ENCODE peak calls at places on chromosomes 1 and 21, in four cellular contexts. Y is K562, N is GM12878, D is SK-N-SH. C is an unnamed sample.

GRCh38 chr1:93599479-93599878 is 82.2 kb downstream of the BCAR3 start:
- DNase-seq in D (no peak), N (no peak), Y (no peak), C (no peak)

GRCh38 chr1:44464361-44464760 is 59.3 kb downstream of the RNF220 start:
- DNase-seq in Y (no peak), D (no peak), N (no peak), C (no peak)

GRCh38 chr1:8025061-8025670 is 943 bp downstream of the ERRFI1 start:
- DNase-seq in N (no peak), D (no peak), Y (no peak), C (no peak)

GRCh38 chr1:172745014-172745413 is 86.1 kb downstream of the FASLG start:
- DNase-seq in D (peak), N (peak), Y (peak), C (peak)

GRCh38 chr1:46487818-46488218 is 1.8 kb upstream of the DMBX1 start:
- DNase-seq in Y (peak), N (no peak), D (no peak), C (no peak)

GRCh38 chr21:40967771-40968170 is 120.8 kb upstream of the DSCAM start:
- DNase-seq in Y (no peak), D (no peak), N (no peak), C (no peak)

GRCh38 chr1:86231076-86231475 is 74.5 kb upstream of the COL24A1 start:
- DNase-seq in Y (no peak), D (no peak), N (no peak), C (no peak)

GRCh38 chr1:51328279-51328678 is 2.1 kb downstream of the TTC39A start:
- DNase-seq in N (no peak), Y (no peak), D (no peak), C (no peak)

DNA sequence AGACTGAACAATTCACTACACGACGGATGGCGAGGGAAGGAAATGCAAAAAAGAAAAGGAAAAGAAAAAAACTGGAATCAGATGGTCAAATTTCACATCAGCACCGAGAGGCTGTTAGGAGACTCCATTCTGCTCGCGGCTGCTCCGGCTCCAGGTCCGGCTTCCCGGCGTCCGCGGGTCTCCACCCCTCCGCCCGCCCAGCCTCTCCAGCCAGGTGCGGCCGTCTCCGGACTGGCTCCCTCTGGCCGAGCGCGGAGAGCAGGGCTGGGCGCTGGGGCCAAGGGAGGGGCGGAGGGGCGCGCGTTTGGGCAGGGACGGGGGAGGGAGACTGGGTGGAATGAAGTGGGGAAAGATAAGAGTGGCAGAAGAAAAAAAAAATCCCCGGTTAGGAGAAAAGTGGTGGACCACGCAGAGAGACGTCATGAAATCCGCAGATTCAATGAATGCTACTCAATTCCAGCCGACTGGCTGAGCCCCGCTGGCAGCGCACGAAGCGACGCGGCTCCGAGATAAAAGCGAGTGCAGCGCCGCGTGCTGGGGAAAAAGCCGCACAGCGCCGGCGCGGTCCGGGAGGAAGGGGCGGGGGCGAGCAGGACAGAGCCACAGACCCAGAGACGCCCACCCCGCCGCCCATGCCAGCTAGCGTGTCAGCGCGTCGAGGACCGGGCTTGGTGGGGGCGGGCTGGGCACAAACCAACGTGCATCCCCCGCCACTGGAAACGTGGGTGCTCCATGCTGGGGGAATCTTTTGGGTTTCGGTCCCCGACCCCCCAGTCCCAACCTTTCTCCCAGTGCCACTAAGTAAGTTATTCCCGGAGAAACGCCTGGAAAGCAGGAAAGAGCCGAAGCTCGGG is at the start of gene KCNJ6:
- DNase-seq in N (no peak), Y (peak), D (peak), C (no peak)
- H3K4me3 ChIP-seq in N (no peak), Y (no peak), D (peak), C (no peak)

DNA sequence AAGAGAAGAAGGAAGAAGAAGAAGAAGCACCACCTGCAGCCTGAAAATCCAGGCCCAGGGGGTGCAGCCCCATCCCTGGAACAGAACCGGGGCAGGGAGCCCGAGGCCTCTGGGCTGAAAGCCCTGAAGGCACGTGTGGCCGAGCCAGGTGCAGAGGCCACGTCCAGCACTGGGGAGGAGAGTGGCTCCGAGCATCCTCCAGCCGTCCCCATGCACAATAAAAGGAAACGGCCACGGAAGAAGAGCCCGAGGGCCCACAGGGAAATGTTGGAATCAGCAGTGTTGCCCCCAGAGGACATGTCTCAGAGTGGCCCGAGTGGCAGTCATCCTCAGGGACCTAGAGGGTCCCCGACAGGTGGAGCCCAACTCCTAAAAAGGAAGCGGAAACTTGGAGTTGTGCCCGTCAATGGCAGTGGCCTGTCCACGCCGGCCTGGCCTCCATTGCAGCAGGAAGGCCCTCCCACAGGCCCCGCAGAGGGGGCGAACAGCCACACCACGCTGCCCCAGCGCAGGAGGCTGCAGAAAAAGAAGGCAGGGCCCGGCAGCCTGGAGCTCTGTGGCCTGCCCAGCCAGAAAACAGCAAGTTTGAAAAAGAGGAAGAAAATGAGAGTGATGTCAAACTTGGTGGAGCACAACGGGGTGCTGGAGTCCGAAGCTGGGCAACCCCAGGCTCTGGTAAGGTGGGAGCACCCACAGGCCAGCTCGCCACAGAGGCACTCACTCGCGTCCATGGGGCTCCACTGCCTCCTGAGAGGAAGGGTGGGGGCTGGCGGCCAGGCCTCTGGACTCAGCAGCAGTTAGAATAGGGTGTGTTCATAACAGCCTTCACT is 28.4 kb downstream of the RRP1B start:
- DNase-seq in D (no peak), Y (no peak), N (no peak), C (no peak)
- TF ChIP-seq SIN3A in D (no peak), Y (no peak), N (no peak), C (no peak)

GRCh38 chr1:26409191-26409751 is 1.3 kb upstream of the LIN28A start:
- DNase-seq in D (peak), Y (no peak), N (no peak), C (no peak)
- TF ChIP-seq REST in D (no peak), Y (peak), N (no peak), C (no peak)

GRCh38 chr1:18879221-18879790 is 19.8 kb upstream of the TAS1R2 start:
- DNase-seq in N (no peak), D (no peak), Y (no peak), C (no peak)

GRCh38 chr1:18879791-18880309 is 20.4 kb upstream of the TAS1R2 start:
- DNase-seq in D (peak), Y (no peak), N (no peak), C (no peak)

GRCh38 chr1:18880585-18880984 is 21.1 kb upstream of the TAS1R2 start:
- DNase-seq in Y (no peak), N (no peak), D (no peak), C (no peak)

GRCh38 chr1:18877282-18877681 is 17.8 kb upstream of the TAS1R2 start:
- DNase-seq in N (no peak), D (no peak), Y (no peak), C (no peak)

GRCh38 chr1:18878538-18879220 is 19.2 kb upstream of the TAS1R2 start:
- DNase-seq in Y (no peak), N (no peak), D (no peak), C (no peak)
- H3K4me3 ChIP-seq in Y (no peak), N (no peak), D (no peak), C (no peak)

GRCh38 chr1:81802601-81803422 is 2.1 kb downstream of the ADGRL2 start:
- DNase-seq in N (no peak), Y (no peak), D (peak), C (no peak)
- TF ChIP-seq SIN3A in N (no peak), Y (no peak), D (no peak), C (no peak)